ENCODE peak calls at places on chromosomes 6 and 20, in six cellular contexts. One of them, this sample, is unnamed.

GRCh38 chr6:169891846-169892245 is 140.4 kb downstream of the ERMARD start:
- DNase-seq in brain microvascular endothelial cell: no peak
- DNase-seq in upper lobe of right lung: no peak
- DNase-seq in right atrium auricular region: no peak
- DNase-seq in dorsolateral prefrontal cortex: no peak
- DNase-seq in CD8-positive, alpha-beta T cell: peak
- DNase-seq in this sample: no peak

GRCh38 chr20:56975838-56976237 is 290.6 kb downstream of the BMP7 start:
- DNase-seq in brain microvascular endothelial cell: no peak
- DNase-seq in upper lobe of right lung: no peak
- DNase-seq in right atrium auricular region: no peak
- DNase-seq in dorsolateral prefrontal cortex: no peak
- DNase-seq in CD8-positive, alpha-beta T cell: no peak
- DNase-seq in this sample: no peak

GRCh38 chr6:6596529-6596928 is 8.0 kb downstream of the LY86 start:
- DNase-seq in brain microvascular endothelial cell: no peak
- DNase-seq in upper lobe of right lung: no peak
- DNase-seq in right atrium auricular region: no peak
- DNase-seq in dorsolateral prefrontal cortex: no peak
- DNase-seq in CD8-positive, alpha-beta T cell: no peak
- DNase-seq in this sample: no peak

GRCh38 chr6:151992091-151992490 is 184.6 kb downstream of the ESR1 start:
- DNase-seq in brain microvascular endothelial cell: no peak
- DNase-seq in upper lobe of right lung: no peak
- DNase-seq in right atrium auricular region: no peak
- DNase-seq in dorsolateral prefrontal cortex: no peak
- DNase-seq in CD8-positive, alpha-beta T cell: no peak
- DNase-seq in this sample: no peak

GRCh38 chr6:328184-328670 is 35.9 kb downstream of the DUSP22 start:
- DNase-seq in brain microvascular endothelial cell: peak
- DNase-seq in upper lobe of right lung: no peak
- DNase-seq in right atrium auricular region: peak
- DNase-seq in dorsolateral prefrontal cortex: no peak
- DNase-seq in CD8-positive, alpha-beta T cell: no peak
- DNase-seq in this sample: no peak

GRCh38 chr6:15730442-15730841 is 67.6 kb upstream of the DTNBP1 start:
- DNase-seq in brain microvascular endothelial cell: no peak
- DNase-seq in upper lobe of right lung: no peak
- DNase-seq in right atrium auricular region: no peak
- DNase-seq in dorsolateral prefrontal cortex: no peak
- DNase-seq in CD8-positive, alpha-beta T cell: no peak
- DNase-seq in this sample: no peak

GRCh38 chr6:38346291-38347079 is 293.2 kb downstream of the BTBD9 start:
- DNase-seq in brain microvascular endothelial cell: peak
- DNase-seq in upper lobe of right lung: no peak
- DNase-seq in right atrium auricular region: no peak
- DNase-seq in dorsolateral prefrontal cortex: no peak
- DNase-seq in CD8-positive, alpha-beta T cell: no peak
- DNase-seq in this sample: no peak

GRCh38 chr6:21556506-21556905 is 37.0 kb upstream of the SOX4 start:
- DNase-seq in brain microvascular endothelial cell: no peak
- DNase-seq in upper lobe of right lung: no peak
- DNase-seq in right atrium auricular region: no peak
- DNase-seq in dorsolateral prefrontal cortex: no peak
- DNase-seq in CD8-positive, alpha-beta T cell: no peak
- DNase-seq in this sample: no peak

GRCh38 chr20:20548527-20549266 is 163.7 kb downstream of the RALGAPA2 start:
- DNase-seq in brain microvascular endothelial cell: no peak
- DNase-seq in upper lobe of right lung: no peak
- DNase-seq in right atrium auricular region: no peak
- DNase-seq in dorsolateral prefrontal cortex: no peak
- DNase-seq in CD8-positive, alpha-beta T cell: no peak
- DNase-seq in this sample: no peak

GRCh38 chr20:1467355-1468116 is 887 bp upstream of the NSFL1C start:
- DNase-seq in brain microvascular endothelial cell: no peak
- DNase-seq in upper lobe of right lung: no peak
- DNase-seq in right atrium auricular region: peak
- DNase-seq in dorsolateral prefrontal cortex: no peak
- DNase-seq in CD8-positive, alpha-beta T cell: no peak
- DNase-seq in this sample: no peak

GRCh38 chr6:21067521-21067920 is 526.0 kb upstream of the SOX4 start:
- DNase-seq in brain microvascular endothelial cell: no peak
- DNase-seq in upper lobe of right lung: no peak
- DNase-seq in right atrium auricular region: no peak
- DNase-seq in dorsolateral prefrontal cortex: no peak
- DNase-seq in CD8-positive, alpha-beta T cell: no peak
- DNase-seq in this sample: no peak

GRCh38 chr20:50404419-50405234 is 105.6 kb upstream of the PTPN1 start:
- DNase-seq in brain microvascular endothelial cell: no peak
- DNase-seq in upper lobe of right lung: no peak
- DNase-seq in right atrium auricular region: no peak
- DNase-seq in dorsolateral prefrontal cortex: no peak
- DNase-seq in CD8-positive, alpha-beta T cell: no peak
- DNase-seq in this sample: no peak
- H3K27ac ChIP-seq in brain microvascular endothelial cell: no peak
- H3K27ac ChIP-seq in upper lobe of right lung: peak
- H3K27ac ChIP-seq in right atrium auricular region: peak
- H3K27ac ChIP-seq in dorsolateral prefrontal cortex: no peak
- H3K27ac ChIP-seq in CD8-positive, alpha-beta T cell: no peak
- H3K27ac ChIP-seq in this sample: no peak

GRCh38 chr6:137696765-137697164 is 170.3 kb upstream of the TNFAIP3 start:
- DNase-seq in brain microvascular endothelial cell: no peak
- DNase-seq in upper lobe of right lung: no peak
- DNase-seq in right atrium auricular region: no peak
- DNase-seq in dorsolateral prefrontal cortex: no peak
- DNase-seq in CD8-positive, alpha-beta T cell: no peak
- DNase-seq in this sample: no peak
- H3K27ac ChIP-seq in brain microvascular endothelial cell: no peak
- H3K27ac ChIP-seq in upper lobe of right lung: no peak
- H3K27ac ChIP-seq in right atrium auricular region: peak
- H3K27ac ChIP-seq in dorsolateral prefrontal cortex: no peak
- H3K27ac ChIP-seq in CD8-positive, alpha-beta T cell: no peak
- H3K27ac ChIP-seq in this sample: no peak

DNA sequence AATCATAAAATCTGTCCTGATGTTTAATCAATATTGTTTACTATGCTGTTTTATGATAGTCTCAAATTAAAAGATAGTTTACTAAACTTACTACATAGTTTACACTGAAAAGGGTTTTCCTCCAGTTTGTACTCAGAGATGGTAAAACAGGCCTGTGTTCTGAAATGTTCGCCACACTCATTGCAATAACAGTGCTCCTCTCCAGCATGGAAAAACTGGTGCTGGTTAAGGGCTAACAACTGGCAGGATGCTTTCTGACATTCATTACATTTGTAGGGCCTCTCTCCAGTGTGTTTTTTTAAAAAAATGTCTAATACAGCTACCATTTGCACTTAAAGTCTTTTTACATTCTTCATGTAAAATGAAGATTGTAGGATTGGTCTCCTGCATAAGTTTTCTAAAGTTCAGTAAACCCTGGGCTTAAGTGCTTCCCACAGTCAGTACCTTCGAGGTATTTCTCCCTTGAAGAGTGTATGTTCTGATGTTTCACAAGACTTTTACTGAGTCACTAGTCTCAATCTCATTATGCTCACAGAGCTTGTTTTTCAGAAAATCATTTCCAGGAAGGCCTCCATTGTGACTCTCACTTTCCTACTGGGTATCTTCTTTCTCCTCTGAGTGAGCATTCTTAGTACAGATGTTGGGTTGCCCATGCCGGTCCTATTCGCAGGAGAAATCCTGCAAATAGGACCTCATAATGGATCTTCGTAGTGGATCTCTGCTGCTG is 8.7 kb upstream of the ZSCAN12 start:
- DNase-seq in brain microvascular endothelial cell: no peak
- DNase-seq in upper lobe of right lung: no peak
- DNase-seq in right atrium auricular region: no peak
- DNase-seq in dorsolateral prefrontal cortex: no peak
- DNase-seq in CD8-positive, alpha-beta T cell: no peak
- DNase-seq in this sample: no peak
- H3K27ac ChIP-seq in brain microvascular endothelial cell: no peak
- H3K27ac ChIP-seq in upper lobe of right lung: no peak
- H3K27ac ChIP-seq in right atrium auricular region: no peak
- H3K27ac ChIP-seq in dorsolateral prefrontal cortex: no peak
- H3K27ac ChIP-seq in CD8-positive, alpha-beta T cell: no peak
- H3K27ac ChIP-seq in this sample: no peak

DNA sequence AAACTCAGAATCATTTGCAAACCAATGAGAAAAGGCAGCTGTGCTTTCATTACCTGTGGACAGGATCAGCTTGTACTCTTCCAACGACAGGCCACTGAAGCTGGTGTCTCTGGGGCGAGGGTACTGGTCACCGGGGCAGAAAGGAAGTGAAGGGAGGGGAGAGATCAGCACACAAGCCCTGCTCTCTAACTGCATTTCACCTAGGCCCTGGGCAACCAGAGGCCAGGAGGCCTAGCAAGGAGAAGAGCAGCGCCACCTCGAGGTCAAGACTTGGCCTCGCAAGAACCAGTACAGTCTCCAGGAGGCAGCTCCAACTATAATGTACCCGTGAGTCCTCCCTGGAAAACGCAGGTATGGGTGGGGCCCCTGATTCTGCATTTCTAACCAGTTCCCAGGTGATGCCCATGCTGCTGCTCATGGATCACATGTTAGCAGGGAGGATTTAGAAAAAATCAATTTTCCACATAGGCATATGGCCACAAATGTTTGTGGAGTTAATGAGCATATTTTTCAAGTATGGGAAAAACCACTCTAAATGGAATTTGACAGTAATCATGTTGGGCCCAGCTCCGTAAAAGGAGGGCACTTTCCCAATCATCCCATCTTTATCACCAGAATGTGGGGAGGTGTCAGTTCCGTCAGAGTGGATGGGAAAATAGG is 11.0 kb downstream of the UQCC2 start:
- DNase-seq in brain microvascular endothelial cell: peak
- DNase-seq in upper lobe of right lung: peak
- DNase-seq in right atrium auricular region: peak
- DNase-seq in dorsolateral prefrontal cortex: no peak
- DNase-seq in CD8-positive, alpha-beta T cell: peak
- DNase-seq in this sample: no peak
- H3K27ac ChIP-seq in brain microvascular endothelial cell: no peak
- H3K27ac ChIP-seq in upper lobe of right lung: no peak
- H3K27ac ChIP-seq in right atrium auricular region: peak
- H3K27ac ChIP-seq in dorsolateral prefrontal cortex: no peak
- H3K27ac ChIP-seq in CD8-positive, alpha-beta T cell: no peak
- H3K27ac ChIP-seq in this sample: no peak

GRCh38 chr6:119318176-119318575 is 31.4 kb downstream of the MAN1A1 start:
- DNase-seq in brain microvascular endothelial cell: no peak
- DNase-seq in upper lobe of right lung: no peak
- DNase-seq in right atrium auricular region: no peak
- DNase-seq in dorsolateral prefrontal cortex: no peak
- DNase-seq in CD8-positive, alpha-beta T cell: no peak
- DNase-seq in this sample: no peak
- H3K27ac ChIP-seq in brain microvascular endothelial cell: no peak
- H3K27ac ChIP-seq in upper lobe of right lung: no peak
- H3K27ac ChIP-seq in right atrium auricular region: no peak
- H3K27ac ChIP-seq in dorsolateral prefrontal cortex: no peak
- H3K27ac ChIP-seq in CD8-positive, alpha-beta T cell: no peak
- H3K27ac ChIP-seq in this sample: no peak

GRCh38 chr20:50747275-50747674 is 15.9 kb downstream of the PARD6B start:
- DNase-seq in brain microvascular endothelial cell: no peak
- DNase-seq in upper lobe of right lung: no peak
- DNase-seq in right atrium auricular region: no peak
- DNase-seq in dorsolateral prefrontal cortex: no peak
- DNase-seq in CD8-positive, alpha-beta T cell: no peak
- DNase-seq in this sample: no peak
- H3K27ac ChIP-seq in brain microvascular endothelial cell: no peak
- H3K27ac ChIP-seq in upper lobe of right lung: no peak
- H3K27ac ChIP-seq in right atrium auricular region: no peak
- H3K27ac ChIP-seq in dorsolateral prefrontal cortex: no peak
- H3K27ac ChIP-seq in CD8-positive, alpha-beta T cell: no peak
- H3K27ac ChIP-seq in this sample: no peak

GRCh38 chr6:88008821-88009220 is 38.8 kb upstream of the SPACA1 start:
- DNase-seq in brain microvascular endothelial cell: peak
- DNase-seq in upper lobe of right lung: no peak
- DNase-seq in right atrium auricular region: no peak
- DNase-seq in dorsolateral prefrontal cortex: no peak
- DNase-seq in CD8-positive, alpha-beta T cell: no peak
- DNase-seq in this sample: no peak

GRCh38 chr6:88006559-88006958 is 41.1 kb upstream of the SPACA1 start:
- DNase-seq in brain microvascular endothelial cell: no peak
- DNase-seq in upper lobe of right lung: no peak
- DNase-seq in right atrium auricular region: no peak
- DNase-seq in dorsolateral prefrontal cortex: no peak
- DNase-seq in CD8-positive, alpha-beta T cell: no peak
- DNase-seq in this sample: no peak

GRCh38 chr6:88004707-88005106 is 42.9 kb upstream of the SPACA1 start:
- DNase-seq in brain microvascular endothelial cell: no peak
- DNase-seq in upper lobe of right lung: peak
- DNase-seq in right atrium auricular region: no peak
- DNase-seq in dorsolateral prefrontal cortex: no peak
- DNase-seq in CD8-positive, alpha-beta T cell: no peak
- DNase-seq in this sample: no peak

GRCh38 chr6:88013015-88013414 is 34.6 kb upstream of the SPACA1 start:
- DNase-seq in brain microvascular endothelial cell: no peak
- DNase-seq in upper lobe of right lung: no peak
- DNase-seq in right atrium auricular region: no peak
- DNase-seq in dorsolateral prefrontal cortex: no peak
- DNase-seq in CD8-positive, alpha-beta T cell: peak
- DNase-seq in this sample: no peak

DNA sequence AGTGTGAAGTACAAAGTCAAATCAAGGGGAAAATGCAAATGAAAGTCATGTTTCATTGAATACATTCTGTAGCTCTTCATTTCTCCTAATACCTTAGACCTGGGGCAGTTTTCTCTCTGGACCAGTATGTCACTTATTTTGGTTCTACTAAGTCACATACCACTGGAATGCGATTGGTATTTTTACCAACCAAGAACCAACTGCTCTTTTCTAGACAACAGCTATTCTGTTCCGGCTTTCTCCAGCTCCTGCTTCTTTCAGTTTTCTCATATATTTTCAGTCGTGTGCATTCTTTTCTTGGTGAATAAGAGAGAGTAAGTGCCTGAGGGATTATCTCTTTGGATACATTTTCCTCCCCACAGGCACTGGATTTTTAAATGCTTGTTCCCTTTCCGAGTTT is 39.2 kb upstream of the SPACA1 start:
- DNase-seq in brain microvascular endothelial cell: peak
- DNase-seq in upper lobe of right lung: no peak
- DNase-seq in right atrium auricular region: no peak
- DNase-seq in dorsolateral prefrontal cortex: no peak
- DNase-seq in CD8-positive, alpha-beta T cell: no peak
- DNase-seq in this sample: no peak
- H3K27ac ChIP-seq in brain microvascular endothelial cell: peak
- H3K27ac ChIP-seq in upper lobe of right lung: no peak
- H3K27ac ChIP-seq in right atrium auricular region: no peak
- H3K27ac ChIP-seq in dorsolateral prefrontal cortex: no peak
- H3K27ac ChIP-seq in CD8-positive, alpha-beta T cell: no peak
- H3K27ac ChIP-seq in this sample: no peak

GRCh38 chr6:14110001-14110818 is 7.4 kb upstream of the CD83 start:
- DNase-seq in brain microvascular endothelial cell: no peak
- DNase-seq in upper lobe of right lung: no peak
- DNase-seq in right atrium auricular region: no peak
- DNase-seq in dorsolateral prefrontal cortex: no peak
- DNase-seq in CD8-positive, alpha-beta T cell: peak
- DNase-seq in this sample: no peak
- H3K27ac ChIP-seq in brain microvascular endothelial cell: no peak
- H3K27ac ChIP-seq in upper lobe of right lung: no peak
- H3K27ac ChIP-seq in right atrium auricular region: no peak
- H3K27ac ChIP-seq in dorsolateral prefrontal cortex: no peak
- H3K27ac ChIP-seq in CD8-positive, alpha-beta T cell: no peak
- H3K27ac ChIP-seq in this sample: no peak